ENCODE peak calls at places on chromosomes 11 and 22, in five cellular contexts. D is neural progenitor cell, V is astrocyte of the cerebellum, J is right lobe of liver, S is astrocyte of the spinal cord. F is an unnamed sample.

GRCh38 chr11:83069441-83070043 is 2.2 kb downstream of the RAB30 start:
- DNase-seq in D (peak), V (no peak), J (no peak), S (peak), F (no peak)

GRCh38 chr22:24429411-24430365 is 2.3 kb downstream of the ADORA2A start:
- DNase-seq in D (no peak), V (no peak), J (peak), S (peak), F (peak)

GRCh38 chr22:46073683-46074504 is 76.4 kb upstream of the PPARA start:
- DNase-seq in D (no peak), V (no peak), J (peak), S (peak), F (no peak)

GRCh38 chr11:73633999-73634398 is 12.4 kb upstream of the PLEKHB1 start:
- DNase-seq in D (no peak), V (no peak), J (no peak), S (no peak), F (no peak)

GRCh38 chr11:665707-666281 is 28.7 kb downstream of the DRD4 start:
- DNase-seq in D (no peak), V (no peak), J (no peak), S (peak), F (no peak)

GRCh38 chr11:33063326-33063775 is 24.0 kb downstream of the TCP11L1 start:
- DNase-seq in D (no peak), V (no peak), J (no peak), S (peak), F (peak)

GRCh38 chr11:78946945-78947914 is 372.6 kb upstream of the NARS2 start:
- DNase-seq in D (no peak), V (no peak), J (no peak), S (no peak), F (no peak)

GRCh38 chr22:45503071-45503815 is 560 bp downstream of the FBLN1 start:
- DNase-seq in D (peak), V (no peak), J (no peak), S (no peak), F (peak)

GRCh38 chr11:109303342-109303741 is 118.6 kb upstream of the C11orf87 start:
- DNase-seq in D (no peak), V (no peak), J (no peak), S (no peak), F (no peak)

GRCh38 chr11:57567512-57568329 is at the start of gene UBE2L6:
- DNase-seq in D (peak), V (peak), J (peak), S (peak), F (peak)

GRCh38 chr11:57566035-57566504 is 1.4 kb downstream of the UBE2L6 start:
- DNase-seq in D (no peak), V (peak), J (no peak), S (peak), F (peak)

GRCh38 chr11:57567210-57567511 is 311 bp downstream of the UBE2L6 start:
- DNase-seq in D (no peak), V (no peak), J (no peak), S (peak), F (peak)

GRCh38 chr11:57566564-57567209 is 785 bp downstream of the UBE2L6 start:
- DNase-seq in D (no peak), V (no peak), J (no peak), S (no peak), F (no peak)

DNA sequence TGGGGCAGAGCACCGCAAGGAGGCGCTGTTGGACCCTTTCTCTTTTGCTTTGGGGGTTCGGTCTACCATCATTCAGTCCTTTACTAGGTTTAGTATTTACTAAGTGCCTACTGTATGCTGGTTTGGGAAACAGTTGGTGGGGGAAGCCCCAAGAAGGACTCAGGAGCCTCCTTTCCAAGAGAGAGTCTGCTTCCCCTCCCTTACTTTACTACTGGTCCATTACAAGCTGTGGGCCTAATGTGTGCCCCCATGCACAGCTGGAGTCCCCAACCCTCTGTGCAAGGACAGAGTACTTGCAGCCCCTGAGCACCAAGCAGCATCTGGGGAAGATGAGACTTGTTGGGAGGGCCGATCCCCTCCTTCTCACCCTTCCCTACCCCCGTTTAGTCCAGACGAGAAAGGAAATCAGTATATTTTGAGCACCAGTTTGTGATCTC is 876 bp upstream of the UBE2L6 start:
- DNase-seq in D (no peak), V (no peak), J (no peak), S (peak), F (peak)
- TF ChIP-seq CTCF in D (no peak), V (peak), J (peak), S (peak), F (no peak)

GRCh38 chr22:43442386-43443060 is 30.7 kb downstream of the MPPED1 start:
- DNase-seq in D (no peak), V (no peak), J (no peak), S (no peak), F (no peak)
- TF ChIP-seq CTCF in D (no peak), V (no peak), J (no peak), S (no peak), F (no peak)

DNA sequence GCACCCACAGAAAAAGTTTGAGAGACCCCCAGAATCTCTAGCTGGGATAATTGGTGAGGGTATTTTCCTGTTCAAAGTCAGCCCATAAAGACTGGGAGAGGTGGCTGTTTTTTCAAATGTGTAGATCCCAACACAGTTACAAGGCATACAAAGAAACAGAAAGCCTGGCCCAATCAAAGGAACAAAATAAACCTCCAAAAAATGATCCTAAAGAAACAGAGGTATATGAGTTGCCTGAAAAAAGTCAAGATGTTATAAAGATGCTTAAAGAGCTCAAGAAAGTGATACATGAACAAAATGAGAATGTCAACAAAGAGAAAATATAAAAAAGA is 40.2 kb upstream of the MMP12 start:
- DNase-seq in D (no peak), V (no peak), J (no peak), S (no peak), F (no peak)
- TF ChIP-seq CTCF in D (no peak), V (no peak), J (no peak), S (no peak), F (no peak)

DNA sequence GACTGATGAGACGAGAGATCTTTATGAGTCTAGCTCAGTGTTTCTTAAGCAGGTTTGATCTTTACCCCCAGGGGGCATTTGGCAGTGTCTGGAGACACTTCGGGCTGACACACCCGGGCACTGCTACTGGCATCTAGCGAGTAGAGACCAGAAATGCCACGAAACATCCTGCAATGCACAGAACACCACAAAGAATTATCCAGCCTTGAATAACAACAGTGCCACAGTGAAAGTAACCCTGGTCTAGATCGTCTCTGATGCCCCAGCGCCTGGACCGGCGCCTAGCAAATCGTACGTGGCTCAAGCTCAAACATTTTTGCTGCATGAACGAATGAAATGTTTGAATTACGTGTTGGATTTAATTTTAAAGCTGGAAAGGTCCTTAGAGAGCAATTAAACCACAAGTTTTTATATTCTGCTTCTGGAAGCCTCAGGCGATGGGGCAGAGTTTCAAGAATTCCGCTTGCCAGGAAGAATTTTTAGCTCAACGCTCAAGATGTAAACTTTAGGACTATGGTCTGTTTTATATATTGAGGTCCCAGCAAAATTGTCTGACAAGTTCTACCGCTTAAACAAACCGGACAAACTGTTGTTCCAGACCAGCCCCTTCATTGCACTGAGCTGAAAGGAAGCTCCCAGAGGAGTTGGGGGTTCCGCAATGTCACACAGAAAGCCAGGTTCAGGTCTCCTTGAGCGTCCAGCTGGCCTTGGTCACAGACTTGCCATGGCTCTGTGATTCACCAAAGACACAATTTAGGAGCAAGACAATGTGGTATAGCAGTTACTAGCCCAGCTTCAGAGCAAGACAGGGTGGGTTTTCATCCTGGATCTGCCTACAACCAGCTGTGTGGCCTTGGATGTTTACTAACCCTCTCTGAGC is 44.2 kb upstream of the SMTN start:
- DNase-seq in D (no peak), V (peak), J (no peak), S (no peak), F (no peak)
- TF ChIP-seq CTCF in D (no peak), V (no peak), J (no peak), S (no peak), F (no peak)

DNA sequence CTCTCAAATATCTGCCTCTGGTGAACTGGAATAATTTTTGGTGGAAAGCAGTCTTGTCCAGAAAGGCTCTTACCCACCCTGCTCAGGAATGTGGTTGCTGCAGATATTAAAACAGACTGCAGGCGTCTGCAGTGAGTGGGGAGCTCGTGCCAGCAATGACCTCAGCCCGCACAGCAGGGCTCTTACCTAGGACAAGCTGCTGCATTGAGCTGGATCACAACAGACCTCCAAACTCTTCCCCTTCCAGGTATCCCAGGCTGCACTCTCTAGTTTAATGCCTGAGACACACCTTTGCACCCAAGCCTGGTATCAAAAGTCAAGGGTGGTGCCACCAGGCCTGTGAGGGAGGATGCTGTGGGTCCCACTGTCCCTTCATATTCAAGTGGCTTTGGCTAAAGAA is 69.7 kb upstream of the CDON start:
- DNase-seq in D (no peak), V (peak), J (no peak), S (peak), F (no peak)
- TF ChIP-seq CTCF in D (no peak), V (no peak), J (no peak), S (no peak), F (no peak)

GRCh38 chr11:61334434-61335354 is 1.7 kb downstream of the TKFC start:
- DNase-seq in D (no peak), V (no peak), J (no peak), S (peak), F (no peak)
- TF ChIP-seq CTCF in D (no peak), V (no peak), J (no peak), S (no peak), F (no peak)

GRCh38 chr22:37427128-37427710 is at the start of gene ELFN2:
- DNase-seq in D (peak), V (no peak), J (peak), S (peak), F (no peak)

GRCh38 chr22:37430941-37431340 is 3.7 kb upstream of the ELFN2 start:
- DNase-seq in D (no peak), V (no peak), J (no peak), S (no peak), F (no peak)

GRCh38 chr22:37427711-37428635 is 694 bp upstream of the ELFN2 start:
- DNase-seq in D (peak), V (no peak), J (no peak), S (no peak), F (no peak)

GRCh38 chr22:37426532-37427127 is 649 bp downstream of the ELFN2 start:
- DNase-seq in D (no peak), V (no peak), J (no peak), S (no peak), F (no peak)

GRCh38 chr22:37428649-37429586 is 1.6 kb upstream of the ELFN2 start:
- DNase-seq in D (peak), V (peak), J (peak), S (peak), F (peak)
- TF ChIP-seq CTCF in D (peak), V (peak), J (peak), S (peak), F (peak)

GRCh38 chr11:46321757-46322156 is 25.5 kb upstream of the DGKZ start:
- DNase-seq in D (no peak), V (no peak), J (no peak), S (no peak), F (no peak)
- TF ChIP-seq CTCF in D (no peak), V (no peak), J (no peak), S (no peak), F (no peak)

F was measured in GM10248.